ENCODE peak calls at places on chromosomes 12 and 14, in four cellular contexts. X is IMR-90, J is H1, Z is K562. R is an unnamed sample.

GRCh38 chr12:6608592-6609311 is 1.6 kb upstream of the CHD4 start:
- DNase-seq in J (no peak), Z (no peak), X (no peak), R (no peak)

GRCh38 chr14:64722842-64723447 is 18.7 kb downstream of the PLEKHG3 start:
- DNase-seq in X (no peak), J (no peak), Z (no peak), R (no peak)

GRCh38 chr12:115609356-115609755 is 668.1 kb downstream of the MED13L start:
- DNase-seq in X (peak; percentile 1), Z (no peak), J (no peak), R (no peak)

GRCh38 chr14:30584058-30584630 is 25.2 kb downstream of the G2E3 start:
- DNase-seq in X (peak; percentile 49), Z (no peak), J (no peak), R (no peak)

GRCh38 chr14:103260629-103261124 is 73.4 kb upstream of the EIF5 start:
- DNase-seq in Z (no peak), J (peak; percentile 42), X (peak; percentile 63), R (no peak)

GRCh38 chr14:25006031-25006430 is 43.9 kb downstream of the STXBP6 start:
- DNase-seq in Z (no peak), X (no peak), J (no peak), R (no peak)

GRCh38 chr12:43381879-43382278 is 170.1 kb downstream of the ADAMTS20 start:
- DNase-seq in J (no peak), X (no peak), Z (no peak), R (no peak)

GRCh38 chr14:32203928-32204357 is 874 bp upstream of the RNU6-8 start:
- DNase-seq in X (no peak), Z (no peak), J (no peak), R (no peak)

GRCh38 chr12:127722651-127723050 is 544.3 kb upstream of the TMEM132C start:
- DNase-seq in J (no peak), Z (no peak), X (no peak), R (no peak)

GRCh38 chr12:31363416-31363809 is 37.5 kb upstream of the SINHCAF start:
- DNase-seq in Z (no peak), X (no peak), J (no peak), R (no peak)

GRCh38 chr12:62640910-62641448 is 174.4 kb downstream of the MON2 start:
- DNase-seq in Z (no peak), J (no peak), X (peak; percentile 68), R (peak; percentile 27)

GRCh38 chr14:104433401-104434213 is 146.0 kb upstream of the C14orf180 start:
- DNase-seq in J (no peak), Z (no peak), X (no peak), R (no peak)

GRCh38 chr14:22276913-22277816 is 311.9 kb downstream of the DAD1 start:
- DNase-seq in Z (peak; percentile 6), X (peak; percentile 35), J (no peak), R (no peak)

GRCh38 chr12:55996715-55997534 is at the start of gene SUOX:
- DNase-seq in J (peak; percentile 90), X (peak; percentile 96), Z (peak; percentile 99), R (peak; percentile 83)
- TF ChIP-seq CEBPB in J (no peak), X (no peak), Z (peak; percentile 46), R (no peak)

GRCh38 chr12:54439521-54440255 is 20.6 kb upstream of the ITGA5 start:
- DNase-seq in Z (peak; percentile 72), X (peak; percentile 86), J (no peak), R (no peak)

GRCh38 chr12:54437243-54437642 is 18.2 kb upstream of the ITGA5 start:
- DNase-seq in J (no peak), Z (no peak), X (no peak), R (no peak)

GRCh38 chr12:54437697-54438096 is 18.6 kb upstream of the ITGA5 start:
- DNase-seq in J (no peak), Z (no peak), X (no peak), R (no peak)

GRCh38 chr12:54438506-54438905 is 19.4 kb upstream of the ITGA5 start:
- DNase-seq in J (no peak), Z (no peak), X (no peak), R (no peak)

DNA sequence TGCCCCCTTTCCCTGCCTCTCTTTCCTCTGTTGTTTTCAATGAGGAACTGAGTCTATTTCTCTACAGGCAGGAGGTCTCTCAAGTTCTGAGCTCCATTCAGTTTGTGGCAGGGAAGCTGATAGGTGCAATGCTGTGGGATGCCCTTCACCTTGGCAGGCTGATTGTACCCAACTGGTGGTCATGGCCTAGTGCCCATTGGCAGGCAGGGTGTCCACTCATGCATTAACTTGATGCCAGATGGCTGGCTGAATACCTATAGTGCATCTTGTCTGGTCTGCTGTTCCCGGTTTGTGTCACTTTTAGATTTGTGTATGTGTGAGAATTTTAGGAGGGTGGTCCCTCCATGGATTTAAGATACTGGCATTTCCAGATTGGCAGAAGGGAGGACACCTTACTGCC is 20.0 kb upstream of the ITGA5 start:
- DNase-seq in J (no peak), X (no peak), Z (no peak), R (no peak)
- TF ChIP-seq CHD1 in J (no peak), X (no peak), Z (no peak), R (no peak)

GRCh38 chr12:124673881-124674617 is 106.6 kb upstream of the NCOR2 start:
- DNase-seq in J (no peak), Z (no peak), X (no peak), R (no peak)
- TF ChIP-seq CEBPB in J (no peak), Z (no peak), X (no peak), R (no peak)

GRCh38 chr14:53004976-53005375 is 54.1 kb upstream of the FERMT2 start:
- DNase-seq in Z (no peak), J (no peak), X (peak; percentile 26), R (no peak)

GRCh38 chr14:53001787-53002378 is 51.0 kb upstream of the FERMT2 start:
- DNase-seq in Z (no peak), X (no peak), J (no peak), R (no peak)

GRCh38 chr14:53003776-53004175 is 52.9 kb upstream of the FERMT2 start:
- DNase-seq in J (no peak), X (no peak), Z (no peak), R (no peak)

GRCh38 chr14:52998376-52999010 is 47.6 kb upstream of the FERMT2 start:
- DNase-seq in X (peak; percentile 97), Z (no peak), J (no peak), R (no peak)

GRCh38 chr14:53002576-53002975 is 51.7 kb upstream of the FERMT2 start:
- DNase-seq in X (peak; percentile 19), Z (peak; percentile 44), J (no peak), R (no peak)
- TF ChIP-seq CHD1 in X (no peak), Z (no peak), J (no peak), R (no peak)

GRCh38 chr12:89225401-89225800 is 126.9 kb downstream of the DUSP6 start:
- DNase-seq in X (peak; percentile 78), Z (no peak), J (no peak), R (no peak)
- TF ChIP-seq CEBPB in X (no peak), Z (no peak), J (no peak), R (no peak)

R was measured in GM12878.